ENCODE peak calls at places on chromosomes 6 and 20, in six cellular contexts. G, A, R, X, M and W are unnamed samples.

GRCh38 chr20:6157345-6157744 is 34.5 kb upstream of the FERMT1 start:
- DNase-seq in X (no peak), R (no peak), M (peak), G (peak), A (no peak), W (no peak)

GRCh38 chr6:2817778-2818443 is 23.8 kb downstream of the SERPINB1 start:
- DNase-seq in X (no peak), G (peak), A (no peak), M (no peak), R (no peak), W (no peak)

GRCh38 chr6:24016857-24017256 is 109.2 kb upstream of the NRSN1 start:
- DNase-seq in A (no peak), M (no peak), X (no peak), G (no peak), R (no peak), W (no peak)

GRCh38 chr20:6515261-6515660 is 252.2 kb upstream of the BMP2 start:
- DNase-seq in A (no peak), G (no peak), R (no peak), X (no peak), M (no peak), W (no peak)

GRCh38 chr6:91167846-91168245 is 581.0 kb upstream of the MAP3K7 start:
- DNase-seq in G (no peak), R (no peak), X (no peak), A (no peak), M (peak), W (no peak)

GRCh38 chr6:45836438-45836824 is 179.2 kb downstream of the CLIC5 start:
- DNase-seq in M (no peak), X (no peak), G (no peak), A (no peak), R (no peak), W (no peak)

GRCh38 chr6:136922680-136922996 is 537 bp downstream of the SLC35D3 start:
- DNase-seq in R (no peak), M (no peak), A (no peak), X (no peak), G (no peak), W (no peak)

GRCh38 chr6:143333749-143334520 is 116.6 kb downstream of the ADAT2 start:
- DNase-seq in A (no peak), X (no peak), G (no peak), R (no peak), M (no peak), W (no peak)

GRCh38 chr20:48686238-48687096 is 141.3 kb downstream of the PREX1 start:
- DNase-seq in G (peak), A (no peak), R (no peak), X (no peak), M (peak), W (no peak)

GRCh38 chr6:156686429-156686939 is 90.7 kb upstream of the ARID1B start:
- DNase-seq in A (no peak), R (no peak), G (peak), M (peak), X (peak), W (peak)
- TF ChIP-seq CTCF in A (peak), R (peak), G (peak), M (peak), X (peak), W (peak)

GRCh38 chr6:105981888-105982358 is 104.2 kb upstream of the PRDM1 start:
- DNase-seq in A (no peak), G (no peak), X (no peak), R (no peak), M (no peak), W (no peak)

GRCh38 chr6:105985098-105985815 is 100.9 kb upstream of the PRDM1 start:
- DNase-seq in A (no peak), X (no peak), R (no peak), G (no peak), M (no peak), W (no peak)

GRCh38 chr6:105985816-105986632 is 100.1 kb upstream of the PRDM1 start:
- DNase-seq in G (peak), X (peak), A (no peak), R (no peak), M (peak), W (no peak)

GRCh38 chr6:105982761-105983600 is 103.2 kb upstream of the PRDM1 start:
- DNase-seq in X (no peak), R (no peak), A (no peak), G (no peak), M (no peak), W (no peak)

DNA sequence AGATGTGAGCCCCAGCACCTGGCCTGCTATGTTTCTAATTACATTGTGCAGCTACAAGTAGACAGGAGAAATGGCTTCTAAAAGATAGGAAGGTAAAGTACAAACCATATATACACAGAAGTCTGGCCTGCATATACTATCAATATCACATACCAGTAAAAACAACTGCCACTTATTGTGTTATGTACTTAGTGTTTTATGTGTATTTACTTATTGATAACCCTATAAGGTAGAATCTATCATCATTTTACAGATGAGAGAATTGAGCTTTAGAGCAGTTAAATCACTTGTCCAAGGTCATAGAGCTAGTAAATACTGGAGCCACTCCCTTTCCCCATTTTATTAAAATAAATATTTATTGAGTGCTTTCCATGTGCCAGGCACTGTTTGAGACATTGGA is 102.4 kb upstream of the PRDM1 start:
- DNase-seq in M (no peak), G (no peak), A (no peak), X (no peak), R (no peak), W (no peak)
- TF ChIP-seq CTCF in M (no peak), G (no peak), A (no peak), X (no peak), R (no peak), W (no peak)

GRCh38 chr6:16872543-16873230 is 111.4 kb upstream of the ATXN1 start:
- DNase-seq in M (no peak), G (no peak), R (no peak), A (no peak), X (no peak), W (no peak)
- TF ChIP-seq CTCF in M (peak), G (no peak), R (no peak), A (no peak), X (peak), W (no peak)

GRCh38 chr6:55617272-55617671 is 38.3 kb upstream of the HMGCLL1 start:
- DNase-seq in M (peak), G (peak), A (no peak), R (no peak), X (peak), W (peak)
- TF ChIP-seq CTCF in M (peak), G (peak), A (no peak), R (no peak), X (peak), W (peak)